ENCODE peak calls at places on chromosomes 16 and 17, in five cellular contexts. One of them, this sample, is unnamed.
A peak's percentile ranks its signal among the peaks of the same experiment; 100 is the strongest.

GRCh38 chr16:25493136-25493811 is 198.5 kb upstream of the HS3ST4 start:
- DNase-seq in cardiac fibroblast: no peak
- DNase-seq in posterior cingulate gyrus: no peak
- DNase-seq in ascending aorta: no peak
- DNase-seq in astrocyte of the spinal cord: no peak
- DNase-seq in this sample: no peak

GRCh38 chr17:34733351-34733750 is 154.0 kb downstream of the TMEM132E start:
- DNase-seq in astrocyte of the spinal cord: no peak
- DNase-seq in cardiac fibroblast: no peak
- DNase-seq in posterior cingulate gyrus: no peak
- DNase-seq in ascending aorta: peak; percentile 5
- DNase-seq in this sample: no peak

GRCh38 chr16:72123426-72123825 is 29.8 kb downstream of the DHX38 start:
- DNase-seq in cardiac fibroblast: no peak
- DNase-seq in astrocyte of the spinal cord: no peak
- DNase-seq in posterior cingulate gyrus: no peak
- DNase-seq in ascending aorta: no peak
- DNase-seq in this sample: no peak

GRCh38 chr17:81966343-81967243 is 5.6 kb upstream of the NOTUM start:
- DNase-seq in posterior cingulate gyrus: no peak
- DNase-seq in cardiac fibroblast: peak; percentile 66
- DNase-seq in ascending aorta: no peak
- DNase-seq in astrocyte of the spinal cord: no peak
- DNase-seq in this sample: no peak

GRCh38 chr17:77636835-77637806 is 321.4 kb upstream of the TNRC6C start:
- DNase-seq in astrocyte of the spinal cord: no peak
- DNase-seq in cardiac fibroblast: no peak
- DNase-seq in posterior cingulate gyrus: no peak
- DNase-seq in ascending aorta: no peak
- DNase-seq in this sample: no peak

GRCh38 chr16:88883117-88883895 is 16.8 kb upstream of the PABPN1L start:
- DNase-seq in posterior cingulate gyrus: no peak
- DNase-seq in cardiac fibroblast: no peak
- DNase-seq in ascending aorta: no peak
- DNase-seq in astrocyte of the spinal cord: no peak
- DNase-seq in this sample: no peak

GRCh38 chr17:81053043-81053970 is 18.4 kb downstream of the BAIAP2 start:
- DNase-seq in ascending aorta: no peak
- DNase-seq in cardiac fibroblast: no peak
- DNase-seq in posterior cingulate gyrus: peak; percentile 92
- DNase-seq in astrocyte of the spinal cord: peak; percentile 36
- DNase-seq in this sample: no peak

GRCh38 chr16:11399261-11399831 is 54.1 kb downstream of the RMI2 start:
- DNase-seq in ascending aorta: no peak
- DNase-seq in posterior cingulate gyrus: no peak
- DNase-seq in cardiac fibroblast: no peak
- DNase-seq in astrocyte of the spinal cord: no peak
- DNase-seq in this sample: no peak

GRCh38 chr17:73466704-73467433 is 155.1 kb upstream of the CDC42EP4 start:
- DNase-seq in ascending aorta: no peak
- DNase-seq in astrocyte of the spinal cord: no peak
- DNase-seq in posterior cingulate gyrus: no peak
- DNase-seq in cardiac fibroblast: no peak
- DNase-seq in this sample: no peak

GRCh38 chr17:47862621-47863440 is 11.9 kb upstream of the SP6 start:
- DNase-seq in ascending aorta: no peak
- DNase-seq in astrocyte of the spinal cord: peak; percentile 57
- DNase-seq in cardiac fibroblast: peak; percentile 65
- DNase-seq in posterior cingulate gyrus: no peak
- DNase-seq in this sample: no peak

GRCh38 chr17:62892069-62892675 is 73.9 kb upstream of the TANC2 start:
- DNase-seq in cardiac fibroblast: peak; percentile 34
- DNase-seq in ascending aorta: no peak
- DNase-seq in astrocyte of the spinal cord: no peak
- DNase-seq in posterior cingulate gyrus: no peak
- DNase-seq in this sample: no peak

GRCh38 chr16:3514621-3515020 is 13.8 kb downstream of the CLUAP1 start:
- DNase-seq in posterior cingulate gyrus: no peak
- DNase-seq in astrocyte of the spinal cord: peak; percentile 41
- DNase-seq in cardiac fibroblast: no peak
- DNase-seq in ascending aorta: no peak
- DNase-seq in this sample: no peak

GRCh38 chr17:41635121-41636097 is 11.0 kb upstream of the KRT17 start:
- DNase-seq in ascending aorta: no peak
- DNase-seq in cardiac fibroblast: no peak
- DNase-seq in posterior cingulate gyrus: no peak
- DNase-seq in astrocyte of the spinal cord: no peak
- DNase-seq in this sample: no peak

GRCh38 chr17:17553217-17554195 is 38.0 kb downstream of the PEMT start:
- DNase-seq in cardiac fibroblast: no peak
- DNase-seq in posterior cingulate gyrus: no peak
- DNase-seq in ascending aorta: no peak
- DNase-seq in astrocyte of the spinal cord: no peak
- DNase-seq in this sample: no peak

GRCh38 chr16:71781741-71782140 is 26.9 kb downstream of the AP1G1 start:
- DNase-seq in posterior cingulate gyrus: no peak
- DNase-seq in ascending aorta: no peak
- DNase-seq in cardiac fibroblast: no peak
- DNase-seq in astrocyte of the spinal cord: peak; percentile 36
- DNase-seq in this sample: no peak

GRCh38 chr16:77171750-77172635 is 19.0 kb upstream of the MON1B start:
- DNase-seq in posterior cingulate gyrus: no peak
- DNase-seq in ascending aorta: no peak
- DNase-seq in cardiac fibroblast: peak; percentile 74
- DNase-seq in astrocyte of the spinal cord: peak; percentile 65
- DNase-seq in this sample: no peak

GRCh38 chr16:54970016-54970415 is 39.4 kb downstream of the IRX5 start:
- DNase-seq in ascending aorta: no peak
- DNase-seq in posterior cingulate gyrus: no peak
- DNase-seq in astrocyte of the spinal cord: no peak
- DNase-seq in cardiac fibroblast: no peak
- DNase-seq in this sample: no peak

GRCh38 chr16:85327731-85328664 is 215.7 kb upstream of the CIBAR2 start:
- DNase-seq in posterior cingulate gyrus: peak; percentile 90
- DNase-seq in astrocyte of the spinal cord: peak; percentile 82
- DNase-seq in cardiac fibroblast: peak; percentile 64
- DNase-seq in ascending aorta: no peak
- DNase-seq in this sample: peak; percentile 74

GRCh38 chr17:40025991-40026815 is 11.0 kb downstream of the CSF3 start:
- DNase-seq in astrocyte of the spinal cord: peak; percentile 54
- DNase-seq in posterior cingulate gyrus: peak; percentile 35
- DNase-seq in cardiac fibroblast: no peak
- DNase-seq in ascending aorta: no peak
- DNase-seq in this sample: no peak

This sample was measured in mesothelial cell of epicardium.